ENCODE peak calls at places on chromosomes 11 and 22, in seven cellular contexts. T is tibial nerve; B is CD8-positive, alpha-beta memory T cell; J is cardiac fibroblast; H is AG10803; L is AG09309; Q is brain microvascular endothelial cell. D is an unnamed sample.

GRCh38 chr22:30238136-30238535 is 8.4 kb downstream of the LIF start:
- DNase-seq in B (no peak), H (no peak), T (no peak), J (no peak), Q (no peak), L (no peak), D (no peak)

GRCh38 chr11:113553235-113553634 is 78.0 kb upstream of the DRD2 start:
- DNase-seq in L (peak), H (peak), Q (peak), J (peak), B (no peak), T (peak), D (no peak)

GRCh38 chr11:105610796-105611361 is 1.0 kb downstream of the GRIA4 start:
- DNase-seq in L (no peak), B (no peak), Q (no peak), T (no peak), J (no peak), H (no peak), D (no peak)

GRCh38 chr22:37804886-37805857 is 2.6 kb upstream of the GCAT start:
- DNase-seq in B (peak), H (peak), T (peak), Q (peak), L (no peak), J (peak), D (peak)

GRCh38 chr11:117923773-117924172 is 5.4 kb downstream of the TMPRSS13 start:
- DNase-seq in J (no peak), L (no peak), B (no peak), Q (no peak), T (no peak), H (no peak), D (no peak)

GRCh38 chr11:75668508-75669297 is at the start of gene MAP6:
- DNase-seq in H (no peak), Q (no peak), B (no peak), J (peak), T (no peak), L (no peak), D (no peak)

GRCh38 chr22:24304067-24304675 is 33.5 kb downstream of the SPECC1L start:
- DNase-seq in B (no peak), Q (no peak), L (no peak), J (no peak), H (no peak), T (no peak), D (no peak)

GRCh38 chr11:111730871-111731591 is 35.2 kb downstream of the PPP2R1B start:
- DNase-seq in T (no peak), L (no peak), H (peak), B (no peak), J (peak), Q (peak), D (peak)

GRCh38 chr11:128394436-128395089 is 192.8 kb downstream of the ETS1 start:
- DNase-seq in L (no peak), T (no peak), Q (peak), H (peak), B (no peak), J (peak), D (no peak)

GRCh38 chr11:43833657-43834073 is 47.0 kb upstream of the ALKBH3 start:
- DNase-seq in H (peak), J (peak), Q (peak), L (no peak), B (no peak), T (no peak), D (no peak)

GRCh38 chr22:38081636-38081940 is 2.4 kb downstream of the SLC16A8 start:
- DNase-seq in H (no peak), J (no peak), Q (no peak), L (no peak), B (no peak), T (no peak), D (no peak)

GRCh38 chr11:116874251-116874650 is 36.8 kb upstream of the APOA1 start:
- DNase-seq in L (no peak), J (no peak), H (no peak), Q (peak), B (no peak), T (no peak), D (no peak)

GRCh38 chr11:36622431-36623136 is 24.5 kb upstream of the RAG2 start:
- DNase-seq in J (peak), B (no peak), T (no peak), L (no peak), Q (peak), H (peak), D (no peak)

GRCh38 chr11:119584193-119585037 is 144.6 kb downstream of the NECTIN1 start:
- DNase-seq in T (no peak), B (no peak), L (peak), Q (peak), J (peak), H (peak), D (peak)

GRCh38 chr11:57982763-57983162 is 40.9 kb upstream of the OR9Q1 start:
- DNase-seq in J (no peak), Q (no peak), H (no peak), B (no peak), L (no peak), T (no peak), D (no peak)

GRCh38 chr11:123494195-123495050 is 64.4 kb downstream of the GRAMD1B start:
- DNase-seq in H (peak), J (peak), B (no peak), L (no peak), Q (peak), T (no peak), D (no peak)

GRCh38 chr11:68044145-68044813 is 5.5 kb downstream of the TCIRG1 start:
- DNase-seq in B (no peak), T (no peak), J (no peak), H (no peak), L (no peak), Q (no peak), D (peak)

GRCh38 chr11:82523141-82523540 is 210.5 kb downstream of the FAM181B start:
- DNase-seq in H (no peak), Q (no peak), T (peak), L (no peak), J (no peak), B (no peak), D (no peak)

GRCh38 chr22:38699784-38700183 is 959 bp downstream of the JOSD1 start:
- DNase-seq in L (no peak), H (peak), T (no peak), Q (no peak), J (peak), B (no peak), D (no peak)

GRCh38 chr11:66950113-66950535 is 8.1 kb downstream of the PC start:
- DNase-seq in L (no peak), B (no peak), H (peak), Q (peak), T (no peak), J (peak), D (peak)

GRCh38 chr22:50696799-50697561 is 24.4 kb downstream of the SHANK3 start:
- DNase-seq in J (no peak), H (peak), B (no peak), Q (no peak), L (no peak), T (no peak), D (no peak)

GRCh38 chr11:898160-898517 is 12.5 kb downstream of the CHID1 start:
- DNase-seq in T (no peak), L (no peak), J (peak), Q (no peak), B (no peak), H (no peak), D (no peak)

GRCh38 chr22:35634015-35634414 is 14.2 kb upstream of the APOL6 start:
- DNase-seq in T (no peak), H (no peak), L (no peak), J (no peak), B (no peak), Q (no peak), D (no peak)

GRCh38 chr11:59011672-59012071 is 72.4 kb downstream of the GLYATL1 start:
- DNase-seq in B (no peak), H (no peak), L (no peak), T (no peak), Q (no peak), J (no peak), D (no peak)

GRCh38 chr11:7936615-7937014 is 4.9 kb downstream of the OR10A3 start:
- DNase-seq in J (no peak), B (no peak), L (no peak), Q (no peak), H (no peak), T (no peak), D (peak)

GRCh38 chr11:14380947-14381555 is 22.1 kb upstream of the RRAS2 start:
- DNase-seq in Q (no peak), J (peak), T (peak), B (peak), L (no peak), H (peak), D (peak)

GRCh38 chr11:85884581-85885021 is 29.4 kb downstream of the CCDC83 start:
- DNase-seq in T (no peak), H (peak), Q (peak), L (no peak), J (no peak), B (no peak), D (no peak)

GRCh38 chr22:47177334-47177815 is 414.9 kb downstream of the TBC1D22A start:
- DNase-seq in B (no peak), H (no peak), Q (no peak), J (no peak), T (no peak), L (no peak), D (no peak)

GRCh38 chr11:7495997-7496545 is 10.8 kb downstream of the OLFML1 start:
- DNase-seq in T (no peak), H (no peak), Q (no peak), L (no peak), B (no peak), J (no peak), D (no peak)

GRCh38 chr11:109088061-109088460 is 333.9 kb upstream of the C11orf87 start:
- DNase-seq in B (no peak), T (no peak), H (no peak), L (no peak), Q (no peak), J (no peak), D (no peak)

GRCh38 chr11:46663277-46663940 is 37.0 kb downstream of the ARHGAP1 start:
- DNase-seq in B (no peak), Q (no peak), T (no peak), J (peak), L (no peak), H (no peak), D (no peak)

GRCh38 chr11:118878187-118878586 is 5.5 kb upstream of the CXCR5 start:
- DNase-seq in T (no peak), Q (no peak), B (no peak), L (no peak), H (no peak), J (no peak), D (no peak)

GRCh38 chr22:22897036-22897435 is 9.4 kb downstream of the IGLL5 start:
- DNase-seq in Q (no peak), B (no peak), J (no peak), T (no peak), L (no peak), H (no peak), D (no peak)

GRCh38 chr22:22894740-22895731 is 7.4 kb downstream of the IGLL5 start:
- DNase-seq in B (no peak), J (no peak), T (no peak), H (no peak), Q (no peak), L (no peak), D (no peak)

GRCh38 chr22:22893891-22894739 is 6.5 kb downstream of the IGLL5 start:
- DNase-seq in Q (no peak), B (no peak), L (no peak), T (no peak), J (no peak), H (no peak), D (no peak)

GRCh38 chr22:22896601-22897000 is 9.0 kb downstream of the IGLL5 start:
- DNase-seq in T (no peak), Q (no peak), J (no peak), H (no peak), L (no peak), B (no peak), D (no peak)

GRCh38 chr22:22895776-22896445 is 8.3 kb downstream of the IGLL5 start:
- DNase-seq in J (no peak), T (no peak), Q (no peak), B (no peak), H (no peak), L (no peak), D (no peak)
- H3K4me3 ChIP-seq in J (no peak), T (no peak), Q (no peak), B (no peak), H (no peak), L (no peak), D (no peak)

DNA sequence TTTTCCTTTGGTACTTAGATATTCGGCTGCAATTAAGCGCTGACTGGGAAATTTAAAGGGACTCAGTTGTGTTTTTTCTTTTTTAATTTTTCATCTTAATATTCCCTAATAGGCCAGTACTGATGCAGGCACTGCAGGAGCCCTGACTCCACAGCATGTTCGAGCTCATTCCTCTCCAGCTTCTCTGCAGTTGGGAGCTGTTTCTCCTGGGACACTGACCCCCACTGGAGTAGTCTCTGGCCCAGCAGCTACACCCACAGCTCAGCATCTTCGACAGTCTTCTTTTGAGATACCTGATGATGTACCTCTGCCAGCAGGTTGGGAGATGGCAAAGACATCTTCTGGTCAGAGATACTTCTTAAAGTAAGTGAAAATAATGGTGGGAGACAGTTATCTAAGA is 3.8 kb downstream of the YAP1 start:
- DNase-seq in T (no peak), B (no peak), Q (no peak), L (no peak), H (no peak), J (no peak), D (no peak)
- H3K4me3 ChIP-seq in T (no peak), B (no peak), Q (no peak), L (no peak), H (peak), J (no peak), D (no peak)

DNA sequence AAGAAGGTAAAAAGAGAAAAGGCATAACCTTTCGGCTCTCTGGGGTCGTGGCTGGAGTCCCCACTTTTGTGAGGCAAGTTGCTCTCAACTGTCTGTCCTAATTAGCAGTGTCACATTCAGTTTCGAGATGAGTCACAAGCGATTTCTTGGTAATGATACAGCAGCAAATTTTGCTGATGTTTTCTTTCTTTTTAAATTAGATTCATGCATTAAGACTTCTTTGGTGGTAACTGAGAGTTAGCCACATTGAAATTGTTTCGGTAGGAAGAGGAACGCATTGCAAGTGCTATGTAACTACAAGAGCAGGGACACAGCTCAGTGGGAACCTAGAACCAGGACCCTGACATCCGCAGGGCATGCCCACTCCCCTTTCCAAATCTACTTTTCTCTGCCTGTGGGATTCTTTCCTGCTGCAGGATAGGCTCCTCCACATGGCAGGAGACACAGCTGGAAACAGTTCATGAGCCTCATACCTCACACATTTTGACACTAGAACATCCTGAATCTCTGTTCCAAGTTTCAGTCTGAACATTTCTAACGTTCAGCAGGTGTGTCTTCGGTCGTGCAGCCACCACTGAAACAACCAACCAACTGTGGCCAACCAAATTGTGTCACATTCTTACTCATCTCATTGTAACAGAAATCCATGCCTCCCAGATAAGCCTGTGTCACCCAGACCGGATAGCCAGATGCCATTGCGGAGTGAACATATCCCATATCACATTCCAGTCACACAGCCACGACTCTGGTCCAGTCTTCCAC is 987.6 kb downstream of the NTM start:
- DNase-seq in L (no peak), T (no peak), H (no peak), J (no peak), Q (no peak), B (no peak), D (no peak)
- H3K4me3 ChIP-seq in L (no peak), T (no peak), H (no peak), J (no peak), Q (no peak), B (no peak), D (no peak)

GRCh38 chr11:2697871-2698270 is 1.9 kb downstream of the KCNQ1OT1 start:
- DNase-seq in T (no peak), Q (no peak), H (no peak), J (peak), B (no peak), L (no peak), D (no peak)
- H3K4me3 ChIP-seq in T (peak), Q (peak), H (peak), J (peak), B (no peak), L (peak), D (peak)

GRCh38 chr11:64000740-64001514 is 14.7 kb downstream of the OTUB1 start:
- DNase-seq in L (no peak), H (no peak), T (no peak), J (no peak), Q (no peak), B (no peak), D (no peak)

GRCh38 chr11:63998558-63999348 is 12.5 kb downstream of the OTUB1 start:
- DNase-seq in Q (no peak), J (no peak), T (no peak), B (no peak), L (no peak), H (no peak), D (no peak)

GRCh38 chr11:64000026-64000739 is 13.9 kb downstream of the OTUB1 start:
- DNase-seq in Q (peak), J (peak), B (peak), H (peak), L (peak), T (peak), D (no peak)

GRCh38 chr11:63997801-63998332 is 11.6 kb downstream of the OTUB1 start:
- DNase-seq in B (no peak), L (no peak), J (no peak), Q (no peak), T (no peak), H (no peak), D (no peak)

DNA sequence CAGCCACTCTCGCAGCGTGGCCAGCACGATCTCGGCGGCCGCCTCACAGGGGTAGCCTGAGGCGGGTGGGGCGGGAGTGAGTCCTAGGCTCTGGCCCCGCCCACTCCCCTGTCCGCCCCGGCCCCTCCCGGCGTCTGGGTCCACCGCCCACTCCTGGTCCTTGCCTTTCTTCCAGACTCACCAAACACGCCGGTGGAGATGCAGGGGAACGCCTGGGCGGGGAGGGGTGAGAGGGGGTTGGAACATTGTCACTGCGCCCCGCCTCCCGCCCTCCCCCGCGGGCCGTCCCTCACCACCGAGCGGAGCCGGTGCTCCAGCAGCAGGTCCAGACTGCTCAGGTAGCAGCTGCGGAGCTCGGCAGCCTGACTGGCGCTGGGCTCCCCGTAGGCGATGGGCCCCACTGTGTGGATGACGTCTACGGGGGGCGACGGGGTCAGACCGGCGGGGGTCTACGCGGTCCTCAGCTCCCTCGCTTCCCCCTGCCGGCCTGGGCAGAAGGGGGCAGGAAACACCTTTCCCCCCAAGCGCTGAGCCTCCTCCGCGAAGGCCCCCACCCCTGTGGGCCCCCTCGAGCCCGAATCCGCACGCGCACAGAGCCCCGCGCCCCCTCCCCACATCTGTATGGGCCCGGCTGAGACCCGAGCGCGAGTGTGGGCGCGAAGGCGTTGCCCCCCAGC is 13.2 kb downstream of the OTUB1 start:
- DNase-seq in Q (peak), J (peak), B (peak), T (no peak), H (no peak), L (no peak), D (peak)
- H3K4me3 ChIP-seq in Q (no peak), J (no peak), B (no peak), T (peak), H (no peak), L (no peak), D (no peak)

GRCh38 chr11:45102361-45102809 is 44.1 kb upstream of the PRDM11 start:
- DNase-seq in H (no peak), B (no peak), J (no peak), Q (no peak), L (no peak), T (peak), D (no peak)
- H3K4me3 ChIP-seq in H (no peak), B (peak), J (no peak), Q (no peak), L (no peak), T (no peak), D (no peak)

GRCh38 chr11:28289444-28289843 is 181.3 kb downstream of the METTL15 start:
- DNase-seq in B (no peak), H (no peak), L (no peak), J (no peak), T (no peak), Q (peak), D (no peak)
- H3K4me3 ChIP-seq in B (no peak), H (no peak), L (no peak), J (no peak), T (no peak), Q (no peak), D (no peak)

DNA sequence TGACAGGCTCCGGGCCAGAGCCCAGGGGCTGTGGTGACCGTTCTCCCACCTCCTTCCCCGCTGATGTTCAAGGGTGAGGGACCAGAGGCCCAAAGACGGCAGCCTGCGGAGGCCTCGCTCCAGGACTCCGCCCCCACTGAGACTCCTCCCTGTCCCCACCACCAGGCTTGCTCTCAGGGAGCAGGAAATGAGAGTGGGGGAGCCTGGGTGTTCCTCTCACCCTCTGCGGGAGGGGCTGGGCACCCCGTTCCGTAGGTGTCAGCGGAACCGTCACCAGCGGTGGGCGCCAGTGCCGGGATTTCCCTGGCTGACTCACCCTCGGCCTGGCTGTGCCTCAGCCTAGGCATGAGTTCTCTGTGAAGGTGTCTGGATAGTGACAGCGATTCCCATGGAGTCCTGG is 15.7 kb downstream of the DAGLA start:
- DNase-seq in L (peak), J (peak), H (peak), B (peak), Q (peak), T (peak), D (peak)
- H3K4me3 ChIP-seq in L (no peak), J (no peak), H (peak), B (peak), Q (peak), T (peak), D (no peak)

D was measured in pancreas.